ENCODE peak calls at places on chromosomes 13 and 19, in four cellular contexts. One of them, this sample, is unnamed.

GRCh38 chr19:15274477-15274876 is 42.2 kb upstream of the EPHX3 start:
- DNase-seq in HL-60: no peak
- DNase-seq in GM12891: no peak
- DNase-seq in K562: no peak
- DNase-seq in this sample: no peak

GRCh38 chr19:5365905-5366304 is 25.3 kb upstream of the PTPRS start:
- DNase-seq in K562: no peak
- DNase-seq in HL-60: no peak
- DNase-seq in GM12891: no peak
- DNase-seq in this sample: no peak

GRCh38 chr19:40438284-40438683 is 5.9 kb downstream of the SERTAD3 start:
- DNase-seq in K562: no peak
- DNase-seq in HL-60: no peak
- DNase-seq in GM12891: no peak
- DNase-seq in this sample: no peak

GRCh38 chr19:3680939-3681338 is 19.3 kb downstream of the PIP5K1C start:
- DNase-seq in K562: no peak
- DNase-seq in GM12891: no peak
- DNase-seq in HL-60: no peak
- DNase-seq in this sample: no peak

GRCh38 chr13:50359779-50360178 is 344.5 kb downstream of the KCNRG start:
- DNase-seq in HL-60: no peak
- DNase-seq in K562: no peak
- DNase-seq in GM12891: no peak
- DNase-seq in this sample: no peak

GRCh38 chr19:51651216-51651846 is 4.7 kb upstream of the SIGLEC14 start:
- DNase-seq in K562: no peak
- DNase-seq in HL-60: peak
- DNase-seq in GM12891: no peak
- DNase-seq in this sample: no peak

GRCh38 chr19:16454519-16454918 is 17.3 kb downstream of the EPS15L1 start:
- DNase-seq in GM12891: no peak
- DNase-seq in K562: no peak
- DNase-seq in HL-60: no peak
- DNase-seq in this sample: no peak

GRCh38 chr13:32314968-32315254 is 252 bp downstream of the ZAR1L start:
- DNase-seq in K562: peak
- DNase-seq in HL-60: no peak
- DNase-seq in GM12891: peak
- DNase-seq in this sample: no peak

GRCh38 chr13:40356011-40356410 is 310.4 kb downstream of the FOXO1 start:
- DNase-seq in GM12891: no peak
- DNase-seq in K562: no peak
- DNase-seq in HL-60: no peak
- DNase-seq in this sample: no peak

GRCh38 chr13:109141716-109142115 is 512.3 kb downstream of the MYO16 start:
- DNase-seq in HL-60: no peak
- DNase-seq in K562: peak
- DNase-seq in GM12891: no peak
- DNase-seq in this sample: no peak

GRCh38 chr13:84983321-84983720 is 815.9 kb downstream of the SLITRK6 start:
- DNase-seq in HL-60: no peak
- DNase-seq in K562: no peak
- DNase-seq in GM12891: no peak
- DNase-seq in this sample: no peak

GRCh38 chr13:51587372-51587771 is 3.1 kb downstream of the WDFY2 start:
- DNase-seq in GM12891: no peak
- DNase-seq in HL-60: no peak
- DNase-seq in K562: no peak
- DNase-seq in this sample: no peak

GRCh38 chr19:35963514-35963913 is 27.3 kb downstream of the LRFN3 start:
- DNase-seq in K562: peak
- DNase-seq in GM12891: no peak
- DNase-seq in HL-60: no peak
- DNase-seq in this sample: no peak

GRCh38 chr19:39444598-39445257 is 654 bp upstream of the SUPT5H start:
- DNase-seq in GM12891: no peak
- DNase-seq in K562: no peak
- DNase-seq in HL-60: no peak
- DNase-seq in this sample: no peak

GRCh38 chr19:11125994-11126685 is 29.4 kb downstream of the SPC24 start:
- DNase-seq in HL-60: peak
- DNase-seq in K562: peak
- DNase-seq in GM12891: peak
- DNase-seq in this sample: no peak
- TF ChIP-seq SPI1 in HL-60: no peak
- TF ChIP-seq SPI1 in K562: no peak
- TF ChIP-seq SPI1 in GM12891: no peak
- TF ChIP-seq SPI1 in this sample: no peak

GRCh38 chr19:1046836-1047695 is 7.2 kb downstream of the ABCA7 start:
- DNase-seq in GM12891: no peak
- DNase-seq in K562: no peak
- DNase-seq in HL-60: no peak
- DNase-seq in this sample: no peak

GRCh38 chr19:1042689-1043511 is 3.0 kb downstream of the ABCA7 start:
- DNase-seq in HL-60: no peak
- DNase-seq in GM12891: no peak
- DNase-seq in K562: no peak
- DNase-seq in this sample: no peak

GRCh38 chr19:1047696-1048147 is 7.8 kb downstream of the ABCA7 start:
- DNase-seq in HL-60: no peak
- DNase-seq in GM12891: no peak
- DNase-seq in K562: no peak
- DNase-seq in this sample: no peak

GRCh38 chr19:1046117-1046626 is 6.3 kb downstream of the ABCA7 start:
- DNase-seq in GM12891: no peak
- DNase-seq in K562: no peak
- DNase-seq in HL-60: no peak
- DNase-seq in this sample: no peak

GRCh38 chr19:1045247-1045603 is 5.3 kb downstream of the ABCA7 start:
- DNase-seq in HL-60: no peak
- DNase-seq in K562: peak
- DNase-seq in GM12891: peak
- DNase-seq in this sample: no peak
- TF ChIP-seq SPI1 in HL-60: no peak
- TF ChIP-seq SPI1 in K562: no peak
- TF ChIP-seq SPI1 in GM12891: no peak
- TF ChIP-seq SPI1 in this sample: no peak

GRCh38 chr19:20662421-20663105 is 1.2 kb upstream of the ZNF626 start:
- DNase-seq in K562: no peak
- DNase-seq in HL-60: no peak
- DNase-seq in GM12891: no peak
- DNase-seq in this sample: no peak
- TF ChIP-seq SPI1 in K562: no peak
- TF ChIP-seq SPI1 in HL-60: no peak
- TF ChIP-seq SPI1 in GM12891: no peak
- TF ChIP-seq SPI1 in this sample: no peak

DNA sequence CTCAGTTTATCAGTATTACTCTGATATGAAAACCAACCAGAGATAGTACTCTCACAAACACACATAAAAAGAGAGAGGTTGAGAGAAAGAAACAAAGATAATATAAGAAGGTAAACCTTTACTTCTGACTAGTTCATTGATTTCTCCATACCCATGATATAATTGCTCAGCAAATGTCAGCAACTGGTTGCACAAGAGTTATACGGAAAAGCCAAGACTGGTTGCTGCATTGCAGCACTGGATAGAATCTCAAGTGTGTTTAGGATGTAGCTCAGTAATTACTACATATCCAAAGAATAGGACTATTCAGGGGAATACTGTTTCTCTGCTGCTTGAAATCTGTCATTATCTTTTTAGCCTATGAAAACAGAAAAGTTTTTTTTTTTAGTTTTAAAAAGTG is 1332.8 kb downstream of the OLFM4 start:
- DNase-seq in GM12891: no peak
- DNase-seq in HL-60: no peak
- DNase-seq in K562: no peak
- DNase-seq in this sample: no peak
- TF ChIP-seq SPI1 in GM12891: no peak
- TF ChIP-seq SPI1 in HL-60: no peak
- TF ChIP-seq SPI1 in K562: no peak
- TF ChIP-seq SPI1 in this sample: no peak

This sample was measured in GM12878.